ENCODE peak calls at places on chromosomes 11 and 22, in seven cellular contexts. W, M, P, V, I, C and E are unnamed samples.
A peak's percentile ranks its signal among the peaks of the same experiment; 100 is the strongest.

GRCh38 chr11:118086913-118087768 is at the start of gene SMIM35:
- DNase-seq in W (no peak), M (no peak), P (no peak), V (no peak), I (no peak), C (no peak), E (no peak)

GRCh38 chr11:63493127-63493526 is 2.2 kb upstream of the PLAAT5 start:
- DNase-seq in W (no peak), M (no peak), P (no peak), V (no peak), I (no peak), C (no peak), E (no peak)

GRCh38 chr22:23264610-23265388 is 84.5 kb downstream of the BCR start:
- DNase-seq in W (no peak), M (no peak), P (no peak), V (no peak), I (no peak), C (no peak), E (peak; percentile 56)

GRCh38 chr22:49527611-49528419 is 299.9 kb downstream of the BRD1 start:
- DNase-seq in W (peak; percentile 18), M (no peak), P (no peak), V (no peak), I (no peak), C (no peak), E (no peak)

GRCh38 chr11:78886616-78887015 is 312.0 kb upstream of the NARS2 start:
- DNase-seq in W (no peak), M (peak; percentile 50), P (no peak), V (no peak), I (no peak), C (no peak), E (no peak)

GRCh38 chr22:46052801-46053562 is 76.0 kb upstream of the WNT7B start:
- DNase-seq in W (peak; percentile 97), M (peak; percentile 51), P (peak; percentile 32), V (no peak), I (peak; percentile 58), C (no peak), E (peak; percentile 38)

GRCh38 chr22:48795664-48796063 is 1032.0 kb downstream of the BRD1 start:
- DNase-seq in W (no peak), M (peak; percentile 2), P (no peak), V (no peak), I (no peak), C (no peak), E (no peak)

GRCh38 chr11:114738954-114739353 is 60.6 kb downstream of the NXPE2 start:
- DNase-seq in W (peak; percentile 70), M (peak; percentile 39), P (peak; percentile 46), V (peak; percentile 22), I (peak; percentile 50), C (peak; percentile 61), E (peak; percentile 60)

GRCh38 chr11:93817426-93818348 is 32.7 kb downstream of the VSTM5 start:
- DNase-seq in W (no peak), M (no peak), P (no peak), V (no peak), I (no peak), C (no peak), E (no peak)

DNA sequence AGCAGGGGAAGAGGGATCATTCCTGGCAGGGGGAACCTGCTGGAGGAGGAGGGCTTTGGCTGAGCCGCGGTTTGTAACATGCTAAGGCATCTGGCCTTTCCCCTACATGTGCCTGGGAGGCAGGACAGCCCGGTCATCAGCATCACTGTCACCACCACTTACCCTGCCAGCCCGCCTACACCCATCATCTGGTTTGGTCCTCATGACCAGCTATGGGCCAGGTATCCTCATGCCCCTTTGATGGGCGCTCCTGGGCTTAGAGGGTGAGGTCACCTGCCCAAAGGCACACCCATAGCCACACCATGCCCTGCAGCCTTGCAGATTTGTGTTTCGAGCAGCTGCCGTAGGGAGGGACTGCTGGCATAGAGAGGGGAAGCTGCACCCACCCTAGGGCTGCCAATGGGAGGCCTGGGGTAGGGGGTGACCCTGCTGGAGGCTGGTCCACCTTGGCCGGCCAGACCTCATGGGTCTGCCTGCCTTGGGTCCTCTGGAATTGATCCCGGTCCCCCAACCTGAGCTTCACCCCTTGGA is 2.6 kb downstream of the MRGPRF start:
- DNase-seq in W (peak; percentile 82), M (peak; percentile 16), P (no peak), V (no peak), I (no peak), C (no peak), E (no peak)
- H2AFZ ChIP-seq in W (peak overlapping the region; percentile 49), M (no peak overlapping the region), P (no peak overlapping the region), V (no peak overlapping the region), I (no peak overlapping the region), C (no peak overlapping the region), E (peak overlapping the region; percentile 34)

DNA sequence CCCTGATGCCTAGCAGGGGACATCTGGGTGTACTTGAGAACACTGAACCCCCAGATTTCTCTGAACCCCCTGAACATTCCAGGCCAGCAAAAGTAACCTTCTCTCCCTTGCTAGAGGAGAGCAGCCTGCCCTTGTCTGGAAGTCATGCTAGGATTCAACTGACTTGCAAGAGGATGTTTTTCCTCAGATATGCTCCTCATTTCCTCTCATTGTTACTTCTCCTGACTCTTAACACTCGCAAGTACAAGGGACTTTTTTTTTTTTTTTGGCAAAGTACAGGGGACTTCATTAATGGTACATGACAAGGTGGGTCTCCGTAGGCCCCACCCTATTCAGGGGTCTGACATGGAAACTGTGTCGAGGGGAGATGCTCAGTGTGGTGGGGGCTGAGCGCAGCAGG is 6.3 kb upstream of the MCHR1 start:
- DNase-seq in W (no peak), M (no peak), P (no peak), V (no peak), I (peak; percentile 73), C (no peak), E (no peak)
- H3K27ac ChIP-seq in W (no peak overlapping the region), M (no peak overlapping the region), P (no peak overlapping the region), V (no peak overlapping the region), I (peak overlapping the region; percentile 42), C (no peak overlapping the region), E (no peak overlapping the region)

GRCh38 chr11:116696381-116696941 is 76.3 kb downstream of the BUD13 start:
- DNase-seq in W (peak; percentile 95), M (peak; percentile 49), P (no peak), V (no peak), I (no peak), C (no peak), E (no peak)
- H3K79me2 ChIP-seq in W (no peaks in the 10 kb centered on the region), M (no peaks in the 10 kb centered on the region), P (no peaks in the 10 kb centered on the region), V (no peaks in the 10 kb centered on the region), I (no peaks in the 10 kb centered on the region), C (no peaks in the 10 kb centered on the region), E (no peaks in the 10 kb centered on the region)

DNA sequence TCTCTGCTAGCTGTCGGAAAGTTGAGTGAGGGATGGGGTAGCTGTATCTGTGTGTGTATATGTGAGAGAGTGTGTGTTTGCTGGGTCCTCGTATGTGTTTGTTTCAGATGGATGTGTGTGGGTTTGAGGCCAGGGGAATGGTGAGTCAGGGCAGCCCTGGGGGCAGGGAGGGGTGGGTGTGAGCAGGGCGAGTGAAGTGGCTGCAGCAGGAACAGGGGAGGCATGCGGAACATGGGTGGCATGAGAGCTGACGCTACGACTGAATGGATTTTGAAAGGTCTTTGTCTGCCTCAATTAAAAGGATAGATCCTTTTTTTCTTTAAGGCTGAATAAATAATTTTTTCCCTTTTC is 79.8 kb downstream of the ADAMTS15 start:
- DNase-seq in W (no peak), M (peak; percentile 71), P (no peak), V (no peak), I (no peak), C (no peak), E (no peak)
- H2AFZ ChIP-seq in W (no peak overlapping the region), M (no peak overlapping the region), P (no peak overlapping the region), V (no peak overlapping the region), I (no peak overlapping the region), C (no peak overlapping the region), E (no peak overlapping the region)

GRCh38 chr22:37533995-37534394 is 14.8 kb upstream of the CARD10 start:
- DNase-seq in W (peak; percentile 90), M (peak; percentile 88), P (no peak), V (peak; percentile 34), I (no peak), C (no peak), E (no peak)
- H3K27ac ChIP-seq in W (peak overlapping the region; percentile 56), M (no peak overlapping the region), P (no peak overlapping the region), V (no peak overlapping the region), I (no peak overlapping the region), C (no peak overlapping the region), E (no peak overlapping the region)